ENCODE peak calls at places on chromosomes 7 and 10, in four cellular contexts. B is trophoblast cell, Q is Karpas-422, P is GM23248. V is an unnamed sample. For H3K79me2, the result is how much of the 10 kb centered on the place peaks cover.

GRCh38 chr10:68871731-68872342 is 29.3 kb upstream of the DDX50 start:
- DNase-seq in B (no peak), Q (no peak), P (peak), V (no peak)

GRCh38 chr7:137579913-137580640 is 236.5 kb upstream of the PTN start:
- DNase-seq in B (no peak), Q (no peak), P (peak), V (no peak)

GRCh38 chr7:101017099-101017777 is 2.6 kb upstream of the MUC17 start:
- DNase-seq in B (peak), Q (peak), P (peak), V (peak)

GRCh38 chr7:69465262-69465661 is 133.0 kb upstream of the AUTS2 start:
- DNase-seq in B (no peak), Q (no peak), P (no peak), V (no peak)

GRCh38 chr7:157549612-157550299 is 213.0 kb downstream of the DNAJB6 start:
- DNase-seq in B (no peak), Q (no peak), P (no peak), V (no peak)

GRCh38 chr7:65832281-65832680 is 40.6 kb upstream of the VKORC1L1 start:
- DNase-seq in B (no peak), Q (no peak), P (peak), V (peak)

GRCh38 chr7:50332241-50333176 is 28.0 kb downstream of the IKZF1 start:
- DNase-seq in B (no peak), Q (no peak), P (no peak), V (no peak)

GRCh38 chr10:48958598-48959200 is 19.1 kb upstream of the LRRC18 start:
- DNase-seq in B (peak), Q (no peak), P (no peak), V (no peak)

GRCh38 chr7:44884553-44885393 is 557 bp downstream of the PURB start:
- DNase-seq in B (peak), Q (peak), P (peak), V (peak)

GRCh38 chr7:29140873-29141468 is 5.4 kb downstream of the CPVL start:
- DNase-seq in B (peak), Q (no peak), P (no peak), V (no peak)

GRCh38 chr10:84523509-84523908 is 195.1 kb downstream of the CCSER2 start:
- DNase-seq in B (no peak), Q (no peak), P (peak), V (peak)

GRCh38 chr10:102230264-102230860 is 4.3 kb downstream of the ELOVL3 start:
- DNase-seq in B (peak), Q (peak), P (peak), V (no peak)

GRCh38 chr10:68560201-68560915 is at the start of gene TET1:
- DNase-seq in B (peak), Q (peak), P (peak), V (peak)

GRCh38 chr10:80094236-80094635 is 15.8 kb downstream of the TMEM254 start:
- DNase-seq in B (no peak), Q (no peak), P (no peak), V (no peak)

GRCh38 chr7:134480202-134480601 is 21.3 kb upstream of the AKR1B1 start:
- DNase-seq in B (no peak), Q (no peak), P (no peak), V (no peak)

GRCh38 chr7:150357277-150357676 is 11.3 kb upstream of the REPIN1 start:
- DNase-seq in B (peak), Q (no peak), P (no peak), V (peak)

GRCh38 chr10:132275426-132276178 is 32.1 kb downstream of the STK32C start:
- DNase-seq in B (no peak), Q (no peak), P (no peak), V (no peak)

DNA sequence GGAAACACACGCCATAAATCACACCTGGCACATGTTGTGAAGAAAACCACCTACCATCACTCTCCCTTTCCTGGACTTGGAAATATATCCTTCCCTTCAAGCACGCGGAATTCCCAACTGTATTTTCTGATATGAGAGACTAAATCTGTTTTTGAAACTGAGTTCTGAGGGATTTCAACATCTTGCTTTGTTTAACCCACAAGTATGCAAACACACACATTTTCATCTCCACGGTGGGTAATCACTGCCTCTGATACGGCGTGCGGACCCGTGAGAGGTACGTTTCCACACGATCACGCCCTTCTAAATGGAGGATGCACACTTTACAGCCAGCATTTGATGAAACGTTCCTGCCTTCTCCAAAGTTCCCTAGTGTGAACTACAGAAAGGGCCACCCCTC is 83.4 kb downstream of the ZRANB1 start:
- DNase-seq in B (no peak), Q (peak), P (no peak), V (no peak)
- H3K79me2 ChIP-seq in B (under half), Q (under half), P (half or more), V (under half)

GRCh38 chr10:5470062-5470751 is 29.2 kb downstream of the CALML5 start:
- DNase-seq in B (no peak), Q (no peak), P (no peak), V (no peak)
- H2AFZ ChIP-seq in B (peak), Q (no peak), P (no peak), V (no peak)

GRCh38 chr10:86971146-86971991 is 3.1 kb downstream of the ADIRF start:
- DNase-seq in B (peak), Q (no peak), P (peak), V (no peak)
- H3K9ac ChIP-seq in B (no peak), Q (no peak), P (peak), V (no peak)

GRCh38 chr10:110056822-110057221 is 49.0 kb downstream of the ADD3 start:
- DNase-seq in B (peak), Q (no peak), P (peak), V (no peak)
- H3K79me2 ChIP-seq in B (under half), Q (under half), P (half or more), V (half or more)

GRCh38 chr7:30877010-30877740 is 34.5 kb upstream of the AQP1 start:
- DNase-seq in B (peak), Q (no peak), P (no peak), V (no peak)
- H2AFZ ChIP-seq in B (no peak), Q (no peak), P (no peak), V (no peak)

DNA sequence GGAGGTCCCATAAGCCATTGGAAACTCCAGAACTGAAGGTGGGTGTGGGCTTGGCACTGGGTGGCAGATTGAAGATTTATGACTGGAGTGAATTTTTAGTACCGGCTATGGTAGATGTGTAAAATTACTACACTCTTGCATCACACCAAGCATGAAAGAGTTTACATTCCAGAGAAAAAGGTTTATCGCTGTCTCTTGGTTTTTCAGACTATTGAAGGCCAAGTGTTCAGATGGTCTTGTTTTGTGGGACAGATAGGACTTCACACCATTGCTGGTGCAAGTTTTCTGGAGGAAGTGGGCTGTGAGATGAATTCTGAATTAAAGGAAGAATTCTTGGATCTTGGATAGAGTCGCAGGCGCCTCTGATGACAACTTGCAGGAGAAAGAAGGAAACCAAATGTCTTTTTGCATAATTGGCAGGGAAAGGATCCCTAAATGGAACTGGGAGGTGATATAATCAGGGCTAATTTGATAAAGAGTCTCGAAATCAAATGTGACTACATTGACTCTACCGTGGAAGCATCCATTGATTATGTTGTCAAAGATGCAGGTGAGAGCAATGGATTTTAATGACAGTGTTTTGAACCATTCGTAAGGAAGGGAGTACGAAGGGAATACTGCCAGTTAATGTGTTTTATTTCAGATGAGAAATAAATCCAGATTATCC is 14.2 kb upstream of the NMT2 start:
- DNase-seq in B (peak), Q (no peak), P (peak), V (no peak)
- H3K9ac ChIP-seq in B (no peak), Q (no peak), P (peak), V (no peak)

DNA sequence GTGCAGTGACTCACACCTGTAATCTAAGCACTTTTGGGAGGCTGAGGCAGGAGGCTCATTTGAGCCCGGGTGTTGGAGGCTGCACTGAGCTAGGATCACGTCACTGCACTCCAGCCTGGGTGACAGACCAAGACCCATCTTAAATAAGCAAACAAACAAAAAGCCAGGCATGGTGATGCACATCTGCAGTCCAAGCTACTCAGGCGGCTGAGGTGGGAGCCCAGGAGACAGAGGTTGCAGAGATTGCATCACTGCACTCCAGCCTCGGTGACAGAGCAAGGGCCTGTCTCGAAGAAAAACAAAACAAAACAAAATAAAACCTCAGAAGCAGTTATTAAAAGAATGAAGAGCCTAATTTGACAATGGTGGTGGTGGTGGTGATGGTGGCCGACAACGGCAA is 132.5 kb downstream of the PARD3 start:
- DNase-seq in B (peak), Q (no peak), P (no peak), V (no peak)
- H3K79me2 ChIP-seq in B (under half), Q (under half), P (under half), V (half or more)

GRCh38 chr7:27424231-27424630 is 181.6 kb downstream of the EVX1 start:
- DNase-seq in B (no peak), Q (no peak), P (no peak), V (no peak)
- H2AFZ ChIP-seq in B (no peak), Q (no peak), P (no peak), V (no peak)

GRCh38 chr7:116543664-116544063 is 18.8 kb downstream of the CAV1 start:
- DNase-seq in B (no peak), Q (no peak), P (peak), V (no peak)
- H3K9ac ChIP-seq in B (no peak), Q (no peak), P (peak), V (no peak)

V was measured in DND-41.